ENCODE peak calls at places on chromosomes 16 and 17, in four cellular contexts. One of them, this sample, is unnamed.

GRCh38 chr17:77555741-77556291 is 402.7 kb upstream of the TNRC6C start:
- DNase-seq in type B pancreatic cell: no peak
- DNase-seq in WTC11: no peak
- DNase-seq in Peyer's patch: no peak
- DNase-seq in this sample: no peak

GRCh38 chr16:70573451-70574121 is 50.0 kb downstream of the SF3B3 start:
- DNase-seq in type B pancreatic cell: no peak
- DNase-seq in WTC11: no peak
- DNase-seq in Peyer's patch: peak
- DNase-seq in this sample: no peak

GRCh38 chr16:57191056-57191536 is 5.0 kb downstream of the RSPRY1 start:
- DNase-seq in type B pancreatic cell: no peak
- DNase-seq in WTC11: no peak
- DNase-seq in Peyer's patch: no peak
- DNase-seq in this sample: peak

GRCh38 chr17:59652119-59652518 is 32.4 kb downstream of the CLTC start:
- DNase-seq in type B pancreatic cell: no peak
- DNase-seq in WTC11: no peak
- DNase-seq in Peyer's patch: no peak
- DNase-seq in this sample: no peak

GRCh38 chr16:81889896-81890634 is 111.0 kb downstream of the PLCG2 start:
- DNase-seq in type B pancreatic cell: no peak
- DNase-seq in WTC11: peak
- DNase-seq in Peyer's patch: peak
- DNase-seq in this sample: peak

GRCh38 chr17:72518810-72519597 is 398.2 kb downstream of the SOX9 start:
- DNase-seq in type B pancreatic cell: no peak
- DNase-seq in WTC11: no peak
- DNase-seq in Peyer's patch: peak
- DNase-seq in this sample: no peak

GRCh38 chr17:38571833-38572274 is 33.9 kb downstream of the SRCIN1 start:
- DNase-seq in type B pancreatic cell: no peak
- DNase-seq in WTC11: no peak
- DNase-seq in Peyer's patch: no peak
- DNase-seq in this sample: no peak

GRCh38 chr17:81644496-81644895 is 7.5 kb downstream of the TSPAN10 start:
- DNase-seq in type B pancreatic cell: no peak
- DNase-seq in WTC11: no peak
- DNase-seq in Peyer's patch: no peak
- DNase-seq in this sample: no peak

GRCh38 chr16:86375370-86375769 is 135.0 kb upstream of the FOXF1 start:
- DNase-seq in type B pancreatic cell: no peak
- DNase-seq in WTC11: no peak
- DNase-seq in Peyer's patch: no peak
- DNase-seq in this sample: no peak

GRCh38 chr16:66476328-66477027 is 49.4 kb downstream of the BEAN1 start:
- DNase-seq in type B pancreatic cell: peak
- DNase-seq in WTC11: peak
- DNase-seq in Peyer's patch: peak
- DNase-seq in this sample: no peak

GRCh38 chr16:81493755-81494433 is 49.3 kb downstream of the CMIP start:
- DNase-seq in type B pancreatic cell: no peak
- DNase-seq in WTC11: no peak
- DNase-seq in Peyer's patch: peak
- DNase-seq in this sample: peak

GRCh38 chr16:56744996-56745640 is 15.2 kb downstream of the NUP93 start:
- DNase-seq in type B pancreatic cell: no peak
- DNase-seq in WTC11: peak
- DNase-seq in Peyer's patch: no peak
- DNase-seq in this sample: no peak

GRCh38 chr17:10631048-10631700 is 25.9 kb downstream of the MYH3 start:
- DNase-seq in type B pancreatic cell: no peak
- DNase-seq in WTC11: peak
- DNase-seq in Peyer's patch: peak
- DNase-seq in this sample: peak

GRCh38 chr17:42944211-42944610 is 20.0 kb downstream of the AARSD1 start:
- DNase-seq in type B pancreatic cell: no peak
- DNase-seq in WTC11: no peak
- DNase-seq in Peyer's patch: no peak
- DNase-seq in this sample: no peak

GRCh38 chr16:82732461-82732860 is 105.7 kb downstream of the CDH13 start:
- DNase-seq in type B pancreatic cell: no peak
- DNase-seq in WTC11: no peak
- DNase-seq in Peyer's patch: no peak
- DNase-seq in this sample: no peak

GRCh38 chr17:17088511-17089205 is 46.4 kb downstream of the MPRIP start:
- DNase-seq in type B pancreatic cell: no peak
- DNase-seq in WTC11: peak
- DNase-seq in Peyer's patch: peak
- DNase-seq in this sample: no peak

GRCh38 chr17:42034059-42034458 is 14.2 kb downstream of the NKIRAS2 start:
- DNase-seq in type B pancreatic cell: no peak
- DNase-seq in WTC11: no peak
- DNase-seq in Peyer's patch: no peak
- DNase-seq in this sample: no peak

GRCh38 chr16:16051132-16051531 is 101.7 kb downstream of the ABCC1 start:
- DNase-seq in type B pancreatic cell: no peak
- DNase-seq in WTC11: no peak
- DNase-seq in Peyer's patch: no peak
- DNase-seq in this sample: no peak

GRCh38 chr16:87954361-87954760 is 3.1 kb downstream of the BANP start:
- DNase-seq in type B pancreatic cell: no peak
- DNase-seq in WTC11: no peak
- DNase-seq in Peyer's patch: no peak
- DNase-seq in this sample: no peak

GRCh38 chr16:77780378-77780837 is 8.0 kb upstream of the VAT1L start:
- DNase-seq in type B pancreatic cell: no peak
- DNase-seq in WTC11: no peak
- DNase-seq in Peyer's patch: no peak
- DNase-seq in this sample: peak

GRCh38 chr16:86676216-86676800 is 98.0 kb downstream of the FOXL1 start:
- DNase-seq in type B pancreatic cell: no peak
- DNase-seq in WTC11: no peak
- DNase-seq in Peyer's patch: no peak
- DNase-seq in this sample: no peak

GRCh38 chr17:80512233-80512632 is 32.4 kb upstream of the RPTOR start:
- DNase-seq in type B pancreatic cell: no peak
- DNase-seq in WTC11: no peak
- DNase-seq in Peyer's patch: no peak
- DNase-seq in this sample: peak

This sample was measured in ACHN.